ENCODE peak calls at places on chromosome 15, in seven cellular contexts. R is A673, G is AG04450, Z is foreskin fibroblast, T is left lung, Y is lower leg skin, P is keratinocyte. K is an unnamed sample.

GRCh38 chr15:23686466-23687142 is 501 bp downstream of the NDN start:
- DNase-seq in G (no peak), R (no peak), T (no peak), P (no peak), Y (no peak), Z (no peak), K (no peak)

GRCh38 chr15:94592495-94592894 is 361.1 kb downstream of the MCTP2 start:
- DNase-seq in P (no peak), R (no peak), G (no peak), T (no peak), Z (no peak), Y (no peak), K (no peak)

GRCh38 chr15:85030301-85031049 is 48.8 kb downstream of the PDE8A start:
- DNase-seq in G (no peak), Z (peak; percentile 7), R (peak; percentile 51), Y (no peak), T (no peak), P (no peak), K (no peak)

GRCh38 chr15:96264801-96265515 is 65.5 kb upstream of the NR2F2 start:
- DNase-seq in P (no peak), Z (no peak), T (no peak), Y (no peak), R (no peak), G (no peak), K (no peak)

GRCh38 chr15:31169558-31169957 is 68.0 kb upstream of the TRPM1 start:
- DNase-seq in T (no peak), P (no peak), Z (no peak), Y (no peak), R (no peak), G (no peak), K (no peak)

GRCh38 chr15:76012021-76012551 is at the start of gene NRG4:
- DNase-seq in P (no peak), Z (peak; percentile 7), G (no peak), Y (no peak), R (no peak), T (no peak), K (no peak)

GRCh38 chr15:78051622-78052405 is 25.7 kb downstream of the TBC1D2B start:
- DNase-seq in R (peak; percentile 68), Z (no peak), G (no peak), Y (no peak), T (peak; percentile 64), P (no peak), K (no peak)

GRCh38 chr15:29425864-29426263 is 156.2 kb upstream of the NSMCE3 start:
- DNase-seq in P (no peak), Z (no peak), G (no peak), Y (no peak), R (no peak), T (no peak), K (no peak)

GRCh38 chr15:49242820-49243219 is 72.8 kb downstream of the GALK2 start:
- DNase-seq in T (peak; percentile 45), Y (no peak), G (peak; percentile 71), R (no peak), Z (peak; percentile 46), P (no peak), K (peak; percentile 82)

GRCh38 chr15:23912191-23912590 is 225.1 kb upstream of the NDN start:
- DNase-seq in P (no peak), R (no peak), T (no peak), G (no peak), Z (no peak), Y (no peak), K (no peak)

GRCh38 chr15:77009646-77010311 is 14.9 kb downstream of the PSTPIP1 start:
- DNase-seq in G (no peak), T (no peak), P (no peak), Y (no peak), Z (no peak), R (no peak), K (no peak)

GRCh38 chr15:98113357-98113756 is 152.9 kb downstream of the ARRDC4 start:
- DNase-seq in P (no peak), T (no peak), R (no peak), Z (no peak), Y (no peak), G (no peak), K (peak; percentile 79)

GRCh38 chr15:80557441-80558234 is 137.5 kb upstream of the ABHD17C start:
- DNase-seq in T (no peak), Z (no peak), G (no peak), Y (no peak), P (no peak), R (no peak), K (no peak)

GRCh38 chr15:80526556-80527340 is 122.6 kb downstream of the ARNT2 start:
- DNase-seq in P (no peak), G (no peak), R (no peak), Y (no peak), Z (peak; percentile 76), T (no peak), K (no peak)

GRCh38 chr15:49624046-49624445 is 3.2 kb downstream of the DTWD1 start:
- DNase-seq in P (no peak), G (no peak), R (peak; percentile 40), Y (no peak), Z (peak; percentile 67), T (no peak), K (no peak)

GRCh38 chr15:100560323-100560722 is 31.6 kb upstream of the CERS3 start:
- DNase-seq in G (no peak), T (no peak), R (no peak), P (no peak), Z (no peak), Y (no peak), K (no peak)

GRCh38 chr15:45314960-45315359 is 62.9 kb downstream of the SLC28A2 start:
- DNase-seq in Y (no peak), T (no peak), P (no peak), G (no peak), Z (no peak), R (peak; percentile 72), K (no peak)

GRCh38 chr15:49990835-49991540 is 128.0 kb downstream of the ATP8B4 start:
- DNase-seq in Y (no peak), P (no peak), R (no peak), G (peak; percentile 81), Z (no peak), T (no peak), K (no peak)

GRCh38 chr15:49741721-49742120 is 120.9 kb downstream of the DTWD1 start:
- DNase-seq in R (no peak), Y (no peak), T (no peak), P (no peak), G (no peak), Z (no peak), K (no peak)

GRCh38 chr15:56327721-56328502 is 37.3 kb upstream of the TEX9 start:
- DNase-seq in Z (no peak), G (no peak), P (peak; percentile 92), R (no peak), Y (peak; percentile 43), T (no peak), K (no peak)

GRCh38 chr15:38252481-38253311 is at the start of gene SPRED1:
- DNase-seq in T (peak; percentile 78), G (no peak), Y (peak; percentile 63), Z (peak; percentile 44), P (no peak), R (peak; percentile 81), K (no peak)

GRCh38 chr15:59170295-59170881 is 36.3 kb upstream of the LDHAL6B start:
- DNase-seq in Y (peak; percentile 60), Z (peak; percentile 91), G (no peak), P (peak; percentile 36), R (no peak), T (peak; percentile 47), K (peak; percentile 98)

GRCh38 chr15:78360958-78361714 is 21.0 kb downstream of the CRABP1 start:
- DNase-seq in R (no peak), T (no peak), Y (no peak), P (no peak), G (no peak), Z (no peak), K (no peak)

GRCh38 chr15:73993211-73993994 is 1.1 kb upstream of the PML start:
- DNase-seq in R (no peak), G (no peak), T (no peak), Z (no peak), Y (no peak), P (no peak), K (no peak)
- H3K4me3 ChIP-seq in R (peak overlapping the region; percentile 80), G (peak overlapping the region; percentile 93), T (peak overlapping the region; percentile 94), Z (peak overlapping the region; percentile 99), Y (no peak overlapping the region), P (peak overlapping the region; percentile 87), K (peak overlapping the region; percentile 83)

DNA sequence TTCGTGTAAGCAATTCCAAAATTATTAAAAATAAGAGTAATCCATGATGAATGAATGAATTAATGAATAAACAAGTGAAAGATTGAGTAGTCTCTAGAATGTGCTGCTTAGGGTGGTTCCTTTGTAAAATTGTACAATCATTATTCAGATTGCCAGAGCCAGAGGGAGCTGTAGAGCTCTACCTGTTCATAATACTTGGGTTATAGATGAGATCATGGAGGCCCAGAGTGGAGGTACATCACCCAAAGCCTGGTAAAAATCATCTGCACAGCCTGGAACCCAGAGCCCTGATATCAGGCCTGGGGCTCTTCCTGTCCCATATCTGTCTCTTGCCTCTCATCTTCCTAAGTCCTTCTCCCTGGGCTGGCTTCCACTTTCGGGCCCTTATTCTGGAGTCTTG is 297.2 kb downstream of the RPLP1 start:
- DNase-seq in Z (no peak), T (no peak), R (peak; percentile 11), G (no peak), P (no peak), Y (no peak), K (no peak)
- TF ChIP-seq CTCF in Z (peak; percentile 8), T (no peak), R (peak; percentile 54), G (peak; percentile 15), P (peak; percentile 5), Y (no peak), K (peak; percentile 19)

GRCh38 chr15:99324700-99325099 is 73.4 kb downstream of the LRRC28 start:
- DNase-seq in Y (no peak), R (no peak), P (no peak), G (no peak), Z (no peak), T (no peak), K (no peak)

GRCh38 chr15:99326235-99326634 is 75.0 kb downstream of the LRRC28 start:
- DNase-seq in Z (no peak), Y (peak; percentile 56), G (no peak), R (no peak), T (no peak), P (no peak), K (no peak)

GRCh38 chr15:99321477-99321876 is 70.2 kb downstream of the LRRC28 start:
- DNase-seq in G (no peak), Z (no peak), R (no peak), P (no peak), T (no peak), Y (no peak), K (no peak)

GRCh38 chr15:99322643-99323405 is 71.5 kb downstream of the LRRC28 start:
- DNase-seq in T (no peak), Z (no peak), P (no peak), G (no peak), Y (no peak), R (no peak), K (no peak)

GRCh38 chr15:99324082-99324620 is 72.9 kb downstream of the LRRC28 start:
- DNase-seq in P (no peak), G (peak; percentile 20), R (peak; percentile 59), T (no peak), Y (no peak), Z (peak; percentile 75), K (peak; percentile 63)
- H3K4me3 ChIP-seq in P (no peak overlapping the region), G (peak overlapping the region; percentile 29), R (no peak overlapping the region), T (no peak overlapping the region), Y (no peak overlapping the region), Z (no peak overlapping the region), K (peak overlapping the region; percentile 20)

DNA sequence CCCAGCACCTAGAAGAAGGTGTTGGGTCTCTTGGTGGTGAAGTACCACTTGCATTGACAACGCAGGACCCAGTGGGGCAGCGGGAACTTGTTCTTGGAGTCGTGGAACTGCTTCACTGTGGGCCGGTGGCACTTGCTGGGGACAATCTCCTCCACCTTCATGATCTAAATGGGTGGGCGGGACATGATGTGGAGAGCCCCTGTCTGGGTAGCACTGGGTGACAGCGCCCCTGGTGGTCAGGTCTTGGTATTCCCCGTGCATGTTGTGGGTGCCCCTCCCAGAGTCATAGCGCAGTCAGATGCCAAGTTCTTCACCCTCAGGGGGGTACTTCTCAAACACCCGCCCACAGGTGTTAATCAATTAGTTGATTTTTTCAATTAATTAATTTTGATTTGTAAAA is 60.2 kb downstream of the AGBL1 start:
- DNase-seq in R (peak; percentile 19), G (no peak), Z (no peak), Y (no peak), P (no peak), T (no peak), K (no peak)
- TF ChIP-seq CTCF in R (peak; percentile 46), G (peak; percentile 9), Z (no peak), Y (no peak), P (peak; percentile 2), T (no peak), K (peak; percentile 26)

K was measured in HFF-Myc.